ENCODE peak calls at places on chromosomes 5 and 9, in ten cellular contexts. A is sciatic nerve; Q is omental fat pad; F is fibroblast of the aortic adventitia; J is Calu3; M is NCI-H1105 treated with DMSO at 0.1 percent for 48 hours; H is Caki2; S is stimulated activated naive B cell treated with anti-CD40 and anti-IgM and Interleukin-4, amounts not matched to agents 10 μg/mL and 1 μg/mL and 100 μg/mL, for 72 hours; B is activated CD4-positive, alpha-beta T cell treated with anti-CD3 and anti-CD28 coated beads for 24 hours; X is NCI-H345. D is an unnamed sample.

GRCh38 chr9:35917261-35917660 is 8.0 kb downstream of the SPAAR start:
- DNase-seq in J (no peak), Q (no peak), S (no peak), H (no peak), X (no peak), M (no peak), A (no peak), F (no peak), B (no peak), D (no peak)

GRCh38 chr9:79644601-79645000 is 72.8 kb downstream of the TLE4 start:
- DNase-seq in M (no peak), A (no peak), S (no peak), J (no peak), H (no peak), X (no peak), Q (no peak), F (no peak), B (no peak), D (no peak)

GRCh38 chr9:129185991-129186390 is 7.9 kb upstream of the IER5L start:
- DNase-seq in A (no peak), X (no peak), H (no peak), F (no peak), S (no peak), Q (no peak), B (no peak), J (no peak), M (no peak), D (no peak)

GRCh38 chr5:151740958-151741373 is 17.5 kb downstream of the ATOX1 start:
- DNase-seq in H (peak), B (no peak), X (no peak), M (no peak), F (peak), A (no peak), Q (no peak), S (no peak), J (no peak), D (no peak)

GRCh38 chr9:123551636-123552203 is 195.7 kb downstream of the CRB2 start:
- DNase-seq in Q (no peak), B (no peak), M (no peak), X (no peak), H (no peak), S (no peak), F (no peak), A (no peak), J (no peak), D (no peak)

GRCh38 chr5:81657386-81657785 is 93.5 kb downstream of the SSBP2 start:
- DNase-seq in J (peak), M (peak), X (no peak), S (no peak), B (no peak), H (no peak), F (no peak), A (no peak), Q (no peak), D (no peak)

GRCh38 chr9:101398930-101399640 is 434 bp downstream of the ZNF189 start:
- DNase-seq in B (peak), Q (peak), S (no peak), X (peak), F (peak), H (peak), M (peak), J (no peak), A (peak), D (no peak)

GRCh38 chr9:30622551-30622950 is 1761.9 kb upstream of the ACO1 start:
- DNase-seq in B (no peak), F (no peak), X (no peak), H (no peak), S (no peak), M (no peak), A (no peak), J (no peak), Q (no peak), D (no peak)

GRCh38 chr9:120366646-120367019 is 213.3 kb downstream of the CDK5RAP2 start:
- DNase-seq in S (no peak), F (peak), X (no peak), J (peak), B (no peak), Q (no peak), M (no peak), A (no peak), H (peak), D (no peak)

GRCh38 chr9:107243757-107244156 is 39.3 kb upstream of the RAD23B start:
- DNase-seq in H (peak), B (no peak), Q (no peak), F (peak), J (peak), A (no peak), X (peak), M (no peak), S (no peak), D (no peak)

GRCh38 chr9:78031826-78032598 is 401 bp upstream of the GNAQ start:
- DNase-seq in B (peak), A (peak), H (peak), Q (peak), X (peak), F (peak), S (peak), J (peak), M (peak), D (peak)

GRCh38 chr5:107565791-107566536 is 104.8 kb downstream of the EFNA5 start:
- DNase-seq in Q (no peak), S (no peak), B (no peak), J (no peak), F (no peak), M (no peak), X (no peak), A (no peak), H (no peak), D (no peak)

GRCh38 chr9:111412280-111412679 is 71.9 kb downstream of the ECPAS start:
- DNase-seq in Q (no peak), A (no peak), M (no peak), H (no peak), J (no peak), B (no peak), F (no peak), S (no peak), X (no peak), D (no peak)

GRCh38 chr5:40233268-40233667 is 446.4 kb upstream of the PTGER4 start:
- DNase-seq in B (no peak), J (no peak), M (no peak), X (no peak), Q (no peak), F (no peak), S (no peak), A (no peak), H (no peak), D (no peak)

GRCh38 chr5:32837211-32837610 is 126.1 kb downstream of the NPR3 start:
- DNase-seq in J (no peak), F (no peak), B (no peak), S (no peak), H (no peak), M (no peak), X (no peak), Q (no peak), A (no peak), D (no peak)

GRCh38 chr5:79875230-79875629 is 115.8 kb downstream of the MTX3 start:
- DNase-seq in M (no peak), X (no peak), A (no peak), F (peak), H (no peak), Q (no peak), B (no peak), S (no peak), J (no peak), D (no peak)

GRCh38 chr5:94751456-94751855 is 133.0 kb downstream of the SLF1 start:
- DNase-seq in A (no peak), F (no peak), M (no peak), S (no peak), Q (no peak), X (no peak), H (no peak), B (no peak), J (no peak), D (no peak)

GRCh38 chr5:149389552-149390495 is 10.7 kb upstream of the IL17B start:
- DNase-seq in F (no peak), J (no peak), X (no peak), Q (no peak), H (no peak), A (no peak), B (no peak), M (no peak), S (no peak), D (peak)

D was measured in WERI-Rb-1.